ENCODE peak calls at places on chromosomes 6 and 20, in five cellular contexts. D is SK-N-SH, W is K562, S is HepG2, X is HCT116. J is an unnamed sample.

GRCh38 chr20:41027872-41028358 is 707 bp upstream of the TOP1 start:
- DNase-seq in W (no peak), D (no peak), S (no peak), X (no peak), J (no peak)

GRCh38 chr20:37686762-37687477 is 6.9 kb upstream of the CTNNBL1 start:
- DNase-seq in S (no peak), W (no peak), D (no peak), X (no peak), J (no peak)

GRCh38 chr20:22575087-22575721 is 9.2 kb downstream of the FOXA2 start:
- DNase-seq in S (peak; percentile 23), W (no peak), X (no peak), D (no peak), J (no peak)

GRCh38 chr6:158818580-158819212 is 472 bp downstream of the EZR start:
- DNase-seq in D (peak; percentile 81), W (peak; percentile 73), X (no peak), S (peak; percentile 54), J (peak; percentile 38)

GRCh38 chr6:36099872-36100483 is 30.3 kb upstream of the MAPK13 start:
- DNase-seq in D (no peak), X (no peak), W (peak; percentile 64), S (no peak), J (no peak)

GRCh38 chr6:138289739-138290138 is 71.4 kb upstream of the PBOV1 start:
- DNase-seq in W (no peak), S (peak; percentile 47), X (no peak), D (peak; percentile 28), J (no peak)

GRCh38 chr6:149963212-149963461 is 606 bp upstream of the ULBP1 start:
- DNase-seq in D (no peak), W (peak; percentile 66), S (no peak), X (peak; percentile 66), J (no peak)

GRCh38 chr20:23293689-23294088 is 56.9 kb upstream of the NXT1 start:
- DNase-seq in W (no peak), S (no peak), D (no peak), X (no peak), J (no peak)

GRCh38 chr6:139060332-139060731 is 31.8 kb downstream of the ABRACL start:
- DNase-seq in D (no peak), S (no peak), W (no peak), X (no peak), J (no peak)

DNA sequence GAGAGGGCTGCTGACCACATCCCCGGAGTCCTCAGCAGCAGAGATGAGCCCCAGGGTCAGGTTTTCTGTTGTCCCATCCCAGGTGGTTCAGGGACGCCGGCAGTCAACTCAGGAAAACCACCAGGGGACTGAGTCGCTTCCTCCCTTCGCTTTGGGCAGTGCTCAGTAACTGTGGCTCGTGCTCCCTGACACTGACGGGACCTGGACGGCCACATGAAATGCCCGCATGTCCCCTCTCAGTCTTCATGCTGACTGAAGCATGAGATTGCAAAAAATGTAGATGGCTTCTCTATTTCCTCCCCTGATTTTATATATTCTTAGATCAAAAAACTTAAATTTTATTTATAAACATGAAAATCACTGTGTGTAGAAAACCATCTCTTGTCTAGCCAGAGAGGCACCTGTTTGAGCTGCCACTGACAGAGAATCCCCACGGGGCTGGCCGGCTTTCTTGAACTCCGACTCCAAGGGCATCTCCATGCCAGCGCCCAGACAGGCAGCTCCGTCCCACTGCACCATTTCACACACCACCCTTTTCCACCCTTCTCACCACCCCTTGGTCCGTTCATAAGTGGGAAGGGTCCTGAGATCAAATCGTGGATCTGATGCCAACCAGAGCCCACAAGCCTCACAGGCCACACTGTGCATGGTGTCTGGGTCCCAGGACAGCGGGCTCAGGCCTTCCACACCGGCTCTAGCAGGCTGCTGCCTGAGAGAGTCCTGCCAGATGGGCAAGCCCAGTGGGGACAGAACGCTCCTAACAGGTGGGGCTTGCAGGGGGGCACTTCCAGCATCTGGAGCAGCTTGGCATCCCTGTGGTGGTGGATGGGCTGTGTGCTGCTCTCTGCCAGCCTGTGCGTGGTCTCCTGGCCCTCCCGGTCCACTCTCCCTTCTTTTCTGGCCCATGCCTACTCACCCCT is 98.2 kb downstream of the SMOC2 start:
- DNase-seq in X (no peak), W (no peak), S (no peak), D (no peak), J (no peak)
- H3K27ac ChIP-seq in X (no peak overlapping the region), W (no peak overlapping the region), S (no peak overlapping the region), D (no peak overlapping the region), J (no peak overlapping the region)

GRCh38 chr6:92274588-92274987 is 1144.8 kb downstream of the EPHA7 start:
- DNase-seq in X (no peak), S (no peak), D (no peak), W (no peak), J (no peak)
- TF ChIP-seq REST in X (no peak), S (no peak), D (no peak), W (no peak), J (no peak)

DNA sequence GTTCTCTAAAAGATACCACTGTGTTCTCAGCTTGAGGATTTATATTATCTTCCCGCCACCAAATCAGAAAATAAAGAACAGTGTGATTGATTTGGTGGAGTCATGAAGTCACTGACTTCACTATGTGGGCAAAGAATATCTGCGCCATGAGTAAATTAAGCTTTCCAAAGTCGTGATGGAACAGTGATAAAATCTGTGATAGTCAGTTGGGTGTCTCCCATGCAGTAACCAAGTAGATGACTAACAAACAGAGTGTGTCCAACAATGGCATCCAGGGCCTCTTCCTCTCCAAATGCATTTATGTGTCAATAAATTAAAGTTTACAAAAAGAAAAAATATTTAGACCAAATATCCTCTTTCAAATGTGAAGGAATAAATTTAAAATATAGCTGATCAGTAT is 87.0 kb upstream of the DST start:
- DNase-seq in W (no peak), D (no peak), X (no peak), S (no peak), J (no peak)
- H3K27ac ChIP-seq in W (no peak overlapping the region), D (peak overlapping the region; percentile 48), X (peak overlapping the region; percentile 82), S (peak overlapping the region; percentile 76), J (no peak overlapping the region)

DNA sequence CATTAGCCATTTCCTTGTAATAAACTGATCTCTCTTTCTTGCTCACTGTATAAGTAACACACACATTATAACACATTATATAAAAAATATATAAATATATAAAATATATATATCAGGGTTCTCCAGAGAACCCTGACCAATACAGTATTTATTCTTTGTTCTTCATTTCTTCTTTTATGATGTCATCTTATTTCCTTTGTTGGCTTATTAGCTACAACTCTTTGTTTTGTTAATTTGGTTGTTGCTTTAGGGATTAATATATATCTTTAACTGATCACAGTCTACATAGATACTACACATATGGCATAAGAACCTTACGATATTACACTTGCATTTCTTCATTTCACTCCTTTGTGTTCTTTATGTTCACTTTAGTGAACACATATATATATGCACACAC is 14.7 kb upstream of the OPN5 start:
- DNase-seq in D (no peak), X (no peak), S (no peak), W (no peak), J (no peak)
- TF ChIP-seq REST in D (no peak), X (no peak), S (no peak), W (no peak), J (no peak)

GRCh38 chr6:127342296-127342945 is 988 bp downstream of the ECHDC1 start:
- DNase-seq in X (no peak), D (peak; percentile 14), S (peak; percentile 85), W (no peak), J (no peak)

GRCh38 chr6:127340171-127340570 is 3.2 kb downstream of the ECHDC1 start:
- DNase-seq in D (no peak), W (no peak), X (no peak), S (no peak), J (no peak)

GRCh38 chr6:127342946-127343752 is at the start of gene ECHDC1:
- DNase-seq in D (peak; percentile 86), X (peak; percentile 62), W (peak; percentile 58), S (peak; percentile 70), J (peak; percentile 52)

GRCh38 chr6:127343753-127344659 is 597 bp upstream of the ECHDC1 start:
- DNase-seq in X (no peak), D (peak; percentile 30), S (peak; percentile 25), W (peak; percentile 15), J (no peak)

GRCh38 chr6:127341471-127342202 is 1.8 kb downstream of the ECHDC1 start:
- DNase-seq in S (no peak), X (no peak), D (no peak), W (no peak), J (peak; percentile 35)
- H3K27ac ChIP-seq in S (peak overlapping the region; percentile 86), X (no peak overlapping the region), D (peak overlapping the region; percentile 47), W (peak overlapping the region; percentile 91), J (peak overlapping the region; percentile 91)

GRCh38 chr6:148648754-148649453 is 97.9 kb upstream of the UST start:
- DNase-seq in S (no peak), D (no peak), W (no peak), X (no peak), J (peak; percentile 3)

GRCh38 chr6:148649454-148649963 is 97.3 kb upstream of the UST start:
- DNase-seq in S (no peak), X (no peak), W (no peak), D (no peak), J (no peak)

GRCh38 chr6:148657053-148657452 is 89.8 kb upstream of the UST start:
- DNase-seq in X (no peak), S (no peak), W (no peak), D (no peak), J (peak; percentile 56)

GRCh38 chr6:148650941-148651540 is 95.8 kb upstream of the UST start:
- DNase-seq in W (no peak), S (no peak), X (no peak), D (no peak), J (no peak)

DNA sequence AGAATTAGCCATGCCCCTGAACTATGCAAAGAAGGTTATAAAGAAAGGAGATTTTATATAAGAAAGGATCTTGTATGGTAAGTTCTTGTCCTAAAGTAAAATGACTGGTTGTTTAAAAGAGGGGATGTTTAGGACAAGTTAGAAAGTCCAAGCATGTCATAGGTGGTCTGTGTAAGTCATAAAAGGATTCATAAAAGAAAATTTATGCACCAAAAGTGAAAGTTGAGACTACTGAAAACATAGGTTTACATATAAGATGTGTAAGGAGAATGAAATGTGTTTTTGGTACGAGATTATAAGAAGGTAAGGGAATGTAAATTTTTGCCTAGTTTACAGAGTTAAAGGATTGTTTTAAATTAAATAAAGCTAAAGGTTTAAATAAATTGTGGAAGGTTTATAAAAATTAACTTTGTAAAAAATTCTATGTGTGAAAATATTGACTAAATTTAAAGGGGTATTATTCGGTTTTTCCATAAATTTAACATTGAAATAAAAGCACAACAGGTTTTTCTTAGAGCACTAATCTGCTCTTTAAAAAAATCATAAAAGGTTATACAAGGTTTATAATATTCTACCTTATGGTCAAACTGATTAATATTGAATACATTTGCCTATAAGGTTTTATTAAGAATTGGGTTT is 93.6 kb upstream of the UST start:
- DNase-seq in S (no peak), D (no peak), X (peak; percentile 19), W (no peak), J (no peak)
- TF ChIP-seq REST in S (no peak), D (no peak), X (no peak), W (no peak), J (no peak)

DNA sequence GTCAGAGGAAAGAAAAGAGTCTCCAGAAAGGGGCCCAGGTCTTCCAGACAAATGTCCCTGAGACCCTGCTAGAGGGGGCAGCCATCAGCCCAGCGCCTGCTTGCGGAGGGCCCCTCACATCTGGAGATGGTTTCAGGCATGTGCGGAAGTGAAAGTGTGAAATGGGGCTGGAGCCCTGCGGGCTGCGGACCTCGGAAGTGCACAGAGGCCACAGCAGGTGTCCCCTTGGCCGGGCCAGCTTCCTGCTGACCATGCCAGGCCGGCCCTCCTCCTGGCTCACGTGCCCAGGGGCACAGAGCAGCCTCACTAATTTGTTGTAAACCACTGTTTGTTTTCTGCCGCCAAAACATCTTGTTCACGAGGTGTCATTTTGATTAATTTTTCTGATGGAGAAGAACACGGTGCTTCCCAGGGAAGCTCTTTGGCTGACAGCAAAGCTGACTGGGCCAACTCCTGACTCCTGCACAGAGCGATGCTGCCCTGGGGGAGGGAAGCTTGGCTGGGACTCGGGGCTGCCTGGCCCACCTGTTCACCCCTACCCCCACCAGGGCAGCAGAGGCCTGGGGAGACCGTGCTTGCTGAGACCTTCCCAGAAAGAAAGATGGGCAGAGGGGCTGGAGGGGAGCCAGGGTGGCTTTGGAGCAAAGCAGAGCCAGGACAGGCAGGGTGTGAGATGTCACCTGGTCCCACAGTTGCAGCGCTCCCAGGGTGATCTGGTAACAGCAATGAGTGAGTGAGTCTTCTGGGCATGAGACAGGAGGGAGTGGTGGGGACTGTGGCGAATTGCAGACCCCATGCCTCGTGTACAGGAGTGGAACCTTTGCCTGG is 54.2 kb downstream of the BCAS4 start:
- DNase-seq in W (no peak), X (no peak), D (peak; percentile 76), S (no peak), J (no peak)
- H3K27ac ChIP-seq in W (no peak overlapping the region), X (no peak overlapping the region), D (no peak overlapping the region), S (no peak overlapping the region), J (no peak overlapping the region)